ENCODE peak calls at places on chromosomes 6 and 20, in five cellular contexts. X is cardiac muscle cell, I is mesenchymal stem cell, H is right cardiac atrium, K is colonic mucosa. L is an unnamed sample. For H3K27me3, the result is how much of the 10 kb centered on the place peaks cover.

GRCh38 chr6:43256670-43257664 is 13.7 kb downstream of the TTBK1 start:
- DNase-seq in X (no peak), I (no peak), H (no peak), K (no peak), L (no peak)

GRCh38 chr20:51710503-51710902 is 57.7 kb downstream of the ATP9A start:
- DNase-seq in X (no peak), I (no peak), H (no peak), K (no peak), L (no peak)

GRCh38 chr6:106300944-106301343 is 24.6 kb downstream of the ATG5 start:
- DNase-seq in X (peak), I (peak), H (no peak), K (no peak), L (peak)

GRCh38 chr6:109440325-109441068 is at the start of the genes PPIL6 and SMPD2:
- DNase-seq in X (peak), I (peak), H (peak), K (peak), L (peak)

GRCh38 chr20:58127731-58128130 is 100.7 kb downstream of the ANKRD60 start:
- DNase-seq in X (no peak), I (no peak), H (no peak), K (no peak), L (no peak)

GRCh38 chr6:55260181-55260580 is 67.1 kb upstream of the GFRAL start:
- DNase-seq in X (peak), I (no peak), H (no peak), K (no peak), L (no peak)

GRCh38 chr6:111922454-111923297 is 49.4 kb upstream of the FYN start:
- DNase-seq in X (no peak), I (peak), H (no peak), K (no peak), L (no peak)

GRCh38 chr6:8030920-8031319 is 33.3 kb downstream of the BLOC1S5 start:
- DNase-seq in X (no peak), I (no peak), H (no peak), K (no peak), L (no peak)

GRCh38 chr20:1964659-1965405 is 29.0 kb downstream of the PDYN start:
- DNase-seq in X (no peak), I (peak), H (no peak), K (no peak), L (no peak)

GRCh38 chr6:162526960-162527359 is 200.6 kb downstream of the PRKN start:
- DNase-seq in X (no peak), I (no peak), H (no peak), K (no peak), L (no peak)

GRCh38 chr6:141953072-141953471 is 179.7 kb upstream of the GJE1 start:
- DNase-seq in X (no peak), I (no peak), H (no peak), K (no peak), L (no peak)

DNA sequence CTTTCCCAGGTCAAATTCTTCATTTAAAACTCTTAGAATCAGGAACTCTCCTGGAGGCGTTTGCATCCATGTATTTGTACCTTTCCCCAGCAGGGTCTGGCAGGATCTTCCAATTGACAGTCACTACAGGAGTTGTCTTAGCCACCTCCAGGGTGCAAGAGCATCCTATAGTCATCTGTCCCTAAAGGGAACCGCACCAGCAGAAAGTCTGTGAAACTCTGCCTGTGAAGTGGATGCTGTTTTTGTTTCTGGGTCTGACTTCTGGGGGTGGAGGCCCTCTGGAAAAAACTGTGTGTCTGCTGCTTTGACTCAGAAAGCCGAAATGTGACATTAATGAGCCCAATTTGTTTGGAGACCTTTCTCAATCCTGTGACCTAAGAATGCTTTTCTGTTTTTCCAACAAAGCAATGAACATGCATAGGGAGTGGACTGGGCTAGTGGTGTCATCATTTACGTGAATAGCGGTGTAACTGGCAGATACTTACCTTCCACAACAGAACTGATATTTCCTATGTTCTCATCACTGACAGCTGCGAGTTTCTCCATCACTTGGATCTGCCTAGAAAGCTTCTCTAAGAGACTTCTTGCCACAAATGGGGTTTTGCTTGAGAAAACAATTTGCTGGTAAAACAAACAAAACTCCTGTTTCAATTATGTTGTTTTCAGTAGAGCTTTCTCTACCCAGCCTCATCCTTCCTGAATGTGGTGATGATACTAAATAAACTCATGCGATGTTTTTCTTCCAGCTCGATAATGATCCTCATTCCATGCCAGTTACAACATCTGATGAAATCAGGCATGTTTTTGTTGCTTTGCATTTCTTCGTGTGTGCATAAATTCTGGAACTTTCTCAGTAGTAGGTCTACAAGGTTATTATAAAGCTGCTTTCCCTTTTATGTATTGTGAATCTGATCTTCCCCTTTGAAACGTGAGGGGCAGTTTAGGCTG is 33.3 kb upstream of the ARMH2 start:
- DNase-seq in X (no peak), I (peak), H (no peak), K (no peak), L (no peak)
- H3K27ac ChIP-seq in X (no peak), I (peak), H (no peak), K (no peak), L (no peak)

GRCh38 chr6:42226251-42227143 is 8.8 kb upstream of the MRPS10 start:
- DNase-seq in X (no peak), I (peak), H (no peak), K (peak), L (peak)
- H3K4me3 ChIP-seq in X (no peak), I (no peak), H (no peak), K (no peak), L (peak)

GRCh38 chr6:28776269-28777146 is 147.3 kb downstream of the TRIM27 start:
- DNase-seq in X (no peak), I (no peak), H (no peak), K (no peak), L (no peak)

GRCh38 chr6:28777147-28777461 is 146.7 kb downstream of the TRIM27 start:
- DNase-seq in X (no peak), I (no peak), H (no peak), K (no peak), L (no peak)

GRCh38 chr6:28774292-28775051 is 149.3 kb downstream of the TRIM27 start:
- DNase-seq in X (no peak), I (no peak), H (no peak), K (no peak), L (no peak)

GRCh38 chr6:28775405-28776129 is 148.2 kb downstream of the TRIM27 start:
- DNase-seq in X (no peak), I (no peak), H (no peak), K (no peak), L (no peak)

GRCh38 chr6:28775052-28775376 is 148.8 kb downstream of the TRIM27 start:
- DNase-seq in X (no peak), I (no peak), H (no peak), K (no peak), L (no peak)
- H3K27me3 ChIP-seq in X (half or more), I (half or more), H (under half), K (under half), L (half or more)

GRCh38 chr6:6696867-6697531 is 108.5 kb downstream of the LY86 start:
- DNase-seq in X (peak), I (peak), H (peak), K (peak), L (no peak)
- H3K27ac ChIP-seq in X (no peak), I (no peak), H (peak), K (peak), L (no peak)